ENCODE peak calls at places on chromosomes 5 and 9, in six cellular contexts. One of them, this sample, is unnamed.

GRCh38 chr5:113090336-113091106 is 113.9 kb downstream of the DCP2 start:
- DNase-seq in NCI-H748 treated with DMSO at 0.1 percent for 48 hours: no peak
- DNase-seq in iris pigment epithelial cell: no peak
- DNase-seq in NCI-H1417: no peak
- DNase-seq in right atrium auricular region: no peak
- DNase-seq in amygdala: no peak
- DNase-seq in this sample: no peak

GRCh38 chr5:113022661-113023060 is 46.1 kb downstream of the DCP2 start:
- DNase-seq in right atrium auricular region: no peak
- DNase-seq in iris pigment epithelial cell: peak
- DNase-seq in NCI-H1417: peak
- DNase-seq in NCI-H748 treated with DMSO at 0.1 percent for 48 hours: no peak
- DNase-seq in amygdala: no peak
- DNase-seq in this sample: peak

GRCh38 chr5:90546216-90546837 is 12.3 kb upstream of the ADGRV1 start:
- DNase-seq in amygdala: no peak
- DNase-seq in NCI-H748 treated with DMSO at 0.1 percent for 48 hours: no peak
- DNase-seq in NCI-H1417: no peak
- DNase-seq in right atrium auricular region: no peak
- DNase-seq in iris pigment epithelial cell: no peak
- DNase-seq in this sample: no peak

GRCh38 chr5:143433680-143434079 is 30.2 kb upstream of the NR3C1 start:
- DNase-seq in iris pigment epithelial cell: no peak
- DNase-seq in NCI-H748 treated with DMSO at 0.1 percent for 48 hours: no peak
- DNase-seq in NCI-H1417: no peak
- DNase-seq in amygdala: no peak
- DNase-seq in right atrium auricular region: no peak
- DNase-seq in this sample: no peak

GRCh38 chr5:180301253-180301652 is 9.4 kb upstream of the MAPK9 start:
- DNase-seq in NCI-H748 treated with DMSO at 0.1 percent for 48 hours: no peak
- DNase-seq in iris pigment epithelial cell: no peak
- DNase-seq in amygdala: no peak
- DNase-seq in NCI-H1417: no peak
- DNase-seq in right atrium auricular region: no peak
- DNase-seq in this sample: no peak

GRCh38 chr5:78648359-78649219 is at the start of gene LHFPL2:
- DNase-seq in NCI-H748 treated with DMSO at 0.1 percent for 48 hours: no peak
- DNase-seq in NCI-H1417: peak
- DNase-seq in iris pigment epithelial cell: peak
- DNase-seq in amygdala: peak
- DNase-seq in right atrium auricular region: peak
- DNase-seq in this sample: peak

GRCh38 chr5:57779383-57780223 is 297.0 kb upstream of the ACTBL2 start:
- DNase-seq in right atrium auricular region: no peak
- DNase-seq in NCI-H748 treated with DMSO at 0.1 percent for 48 hours: peak
- DNase-seq in NCI-H1417: peak
- DNase-seq in amygdala: peak
- DNase-seq in iris pigment epithelial cell: peak
- DNase-seq in this sample: peak

GRCh38 chr5:160339406-160340140 is 27.2 kb upstream of the CCNJL start:
- DNase-seq in iris pigment epithelial cell: peak
- DNase-seq in NCI-H1417: no peak
- DNase-seq in amygdala: no peak
- DNase-seq in NCI-H748 treated with DMSO at 0.1 percent for 48 hours: no peak
- DNase-seq in right atrium auricular region: no peak
- DNase-seq in this sample: no peak

GRCh38 chr9:94166237-94167054 is 82.2 kb downstream of the PTPDC1 start:
- DNase-seq in iris pigment epithelial cell: peak
- DNase-seq in right atrium auricular region: peak
- DNase-seq in amygdala: peak
- DNase-seq in NCI-H1417: peak
- DNase-seq in NCI-H748 treated with DMSO at 0.1 percent for 48 hours: peak
- DNase-seq in this sample: peak

GRCh38 chr5:180868960-180869359 is 7.9 kb upstream of the ZFP62 start:
- DNase-seq in NCI-H748 treated with DMSO at 0.1 percent for 48 hours: peak
- DNase-seq in NCI-H1417: peak
- DNase-seq in right atrium auricular region: peak
- DNase-seq in amygdala: peak
- DNase-seq in iris pigment epithelial cell: peak
- DNase-seq in this sample: peak

GRCh38 chr5:73826301-73826700 is 200.3 kb downstream of the ARHGEF28 start:
- DNase-seq in NCI-H1417: no peak
- DNase-seq in right atrium auricular region: no peak
- DNase-seq in iris pigment epithelial cell: peak
- DNase-seq in amygdala: no peak
- DNase-seq in NCI-H748 treated with DMSO at 0.1 percent for 48 hours: no peak
- DNase-seq in this sample: no peak

GRCh38 chr5:98365126-98365525 is 408.3 kb upstream of the RGMB start:
- DNase-seq in NCI-H748 treated with DMSO at 0.1 percent for 48 hours: no peak
- DNase-seq in iris pigment epithelial cell: no peak
- DNase-seq in right atrium auricular region: no peak
- DNase-seq in amygdala: no peak
- DNase-seq in NCI-H1417: peak
- DNase-seq in this sample: no peak

GRCh38 chr5:14726066-14726838 is 61.7 kb downstream of the OTULIN start:
- DNase-seq in NCI-H1417: no peak
- DNase-seq in right atrium auricular region: no peak
- DNase-seq in NCI-H748 treated with DMSO at 0.1 percent for 48 hours: no peak
- DNase-seq in amygdala: no peak
- DNase-seq in iris pigment epithelial cell: peak
- DNase-seq in this sample: no peak

GRCh38 chr5:9347541-9348295 is 198.2 kb downstream of the SEMA5A start:
- DNase-seq in NCI-H748 treated with DMSO at 0.1 percent for 48 hours: no peak
- DNase-seq in amygdala: no peak
- DNase-seq in NCI-H1417: no peak
- DNase-seq in right atrium auricular region: no peak
- DNase-seq in iris pigment epithelial cell: no peak
- DNase-seq in this sample: no peak

GRCh38 chr9:13083973-13084528 is 195.4 kb downstream of the MPDZ start:
- DNase-seq in iris pigment epithelial cell: peak
- DNase-seq in amygdala: no peak
- DNase-seq in NCI-H748 treated with DMSO at 0.1 percent for 48 hours: no peak
- DNase-seq in right atrium auricular region: no peak
- DNase-seq in NCI-H1417: peak
- DNase-seq in this sample: no peak